ENCODE peak calls at places on chromosomes 2 and 18, in ten cellular contexts. Y, M, C, R, G, W, D, V, L and X are unnamed samples.

GRCh38 chr18:12029786-12030571 is 48.7 kb downstream of the IMPA2 start:
- DNase-seq in Y (no peak), M (no peak), C (no peak), R (no peak), G (no peak), W (no peak), D (no peak), V (no peak), L (no peak), X (no peak)

GRCh38 chr2:169916623-169917022 is 89.4 kb downstream of the UBR3 start:
- DNase-seq in Y (no peak), M (no peak), C (no peak), R (no peak), G (no peak), W (no peak), D (no peak), V (no peak), L (no peak), X (no peak)

GRCh38 chr2:191740016-191740419 is 62.1 kb downstream of the NABP1 start:
- DNase-seq in Y (no peak), M (no peak), C (no peak), R (no peak), G (no peak), W (no peak), D (no peak), V (no peak), L (no peak), X (peak; percentile 39)

GRCh38 chr2:69943000-69943840 is 18.2 kb downstream of the ASPRV1 start:
- DNase-seq in Y (peak; percentile 43), M (no peak), C (no peak), R (no peak), G (no peak), W (no peak), D (no peak), V (no peak), L (no peak), X (peak; percentile 72)

GRCh38 chr18:66553824-66554223 is 50.1 kb downstream of the CDH19 start:
- DNase-seq in Y (no peak), M (no peak), C (no peak), R (no peak), G (peak; percentile 54), W (peak; percentile 12), D (peak; percentile 18), V (no peak), L (no peak), X (peak; percentile 66)

GRCh38 chr2:26001743-26002341 is 19.5 kb upstream of the KIF3C start:
- DNase-seq in Y (peak; percentile 81), M (no peak), C (no peak), R (peak; percentile 90), G (peak; percentile 43), W (peak; percentile 77), D (peak; percentile 71), V (no peak), L (no peak), X (no peak)

GRCh38 chr2:47007221-47007825 is 91.7 kb upstream of the MCFD2 start:
- DNase-seq in Y (no peak), M (no peak), C (no peak), R (no peak), G (no peak), W (no peak), D (no peak), V (no peak), L (no peak), X (no peak)

GRCh38 chr2:36277146-36277808 is 78.3 kb upstream of the CRIM1 start:
- DNase-seq in Y (no peak), M (no peak), C (peak; percentile 77), R (no peak), G (peak; percentile 91), W (peak; percentile 45), D (peak; percentile 85), V (no peak), L (no peak), X (peak; percentile 98)

GRCh38 chr2:75523313-75524275 is 37.1 kb downstream of the EVA1A start:
- DNase-seq in Y (no peak), M (no peak), C (peak; percentile 41), R (no peak), G (peak; percentile 88), W (peak; percentile 60), D (peak; percentile 56), V (no peak), L (no peak), X (peak; percentile 95)

GRCh38 chr18:66995270-66995669 is 391.4 kb upstream of the CDH19 start:
- DNase-seq in Y (no peak), M (no peak), C (no peak), R (no peak), G (no peak), W (no peak), D (no peak), V (no peak), L (no peak), X (peak; percentile 39)

GRCh38 chr2:113872201-113872600 is 17.7 kb upstream of the ACTR3 start:
- DNase-seq in Y (no peak), M (no peak), C (no peak), R (no peak), G (peak; percentile 72), W (no peak), D (peak; percentile 34), V (no peak), L (no peak), X (no peak)

GRCh38 chr2:216791303-216791702 is 68.6 kb downstream of the TNP1 start:
- DNase-seq in Y (no peak), M (no peak), C (no peak), R (no peak), G (no peak), W (no peak), D (no peak), V (no peak), L (no peak), X (no peak)

GRCh38 chr2:216796096-216796840 is 63.6 kb downstream of the TNP1 start:
- DNase-seq in Y (no peak), M (no peak), C (no peak), R (no peak), G (no peak), W (no peak), D (no peak), V (no peak), L (no peak), X (no peak)

GRCh38 chr2:216789088-216789487 is 70.8 kb downstream of the TNP1 start:
- DNase-seq in Y (no peak), M (no peak), C (no peak), R (no peak), G (no peak), W (no peak), D (no peak), V (no peak), L (no peak), X (no peak)

GRCh38 chr2:216793386-216793785 is 66.5 kb downstream of the TNP1 start:
- DNase-seq in Y (no peak), M (no peak), C (no peak), R (no peak), G (no peak), W (no peak), D (no peak), V (no peak), L (no peak), X (no peak)

DNA sequence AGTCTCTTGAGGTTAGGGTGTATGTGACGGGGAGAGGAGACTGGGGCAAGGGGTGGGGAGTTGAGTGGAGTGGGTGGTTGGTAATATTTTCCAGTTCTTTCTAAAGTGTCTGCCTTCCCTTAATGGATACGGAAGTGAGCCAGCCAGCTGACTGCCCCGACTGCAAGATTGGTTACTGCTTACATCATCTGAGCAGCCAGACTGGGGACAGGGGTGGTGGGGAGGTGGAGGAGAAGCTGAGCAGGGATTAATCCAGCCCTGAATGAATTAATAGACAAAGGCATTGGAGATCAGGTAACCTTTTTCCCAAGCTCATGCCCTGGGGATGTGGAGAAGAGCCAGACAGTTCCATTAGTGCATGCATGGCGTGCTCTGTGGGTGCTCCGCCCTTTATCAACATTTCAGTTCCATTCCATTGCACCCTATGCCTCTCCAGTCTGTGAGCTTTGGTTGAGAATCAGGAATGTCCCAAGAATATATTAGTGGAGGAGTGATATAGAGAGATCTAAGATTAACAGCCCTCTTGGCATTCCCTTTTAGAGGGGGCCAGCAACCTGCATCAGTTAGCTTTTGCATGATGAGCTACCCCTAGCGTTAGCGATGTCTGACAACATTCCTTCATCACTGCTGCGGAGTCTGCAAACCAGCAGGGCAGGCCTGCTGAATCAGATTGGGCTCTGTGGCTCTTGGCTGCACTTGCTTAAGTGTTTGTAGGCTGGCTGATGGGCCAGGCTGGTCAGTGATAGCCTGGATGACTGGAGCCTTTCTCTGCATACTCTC is 67.5 kb downstream of the TNP1 start:
- DNase-seq in Y (no peak), M (peak; percentile 62), C (no peak), R (peak; percentile 32), G (peak; percentile 54), W (peak; percentile 40), D (peak; percentile 6), V (no peak), L (peak; percentile 70), X (peak; percentile 58)
- TF ChIP-seq CTCF in Y (no peak), M (no peak), C (peak; percentile 8), R (no peak), G (no peak), W (no peak), D (no peak), V (no peak), L (peak; percentile 45), X (peak; percentile 31)

DNA sequence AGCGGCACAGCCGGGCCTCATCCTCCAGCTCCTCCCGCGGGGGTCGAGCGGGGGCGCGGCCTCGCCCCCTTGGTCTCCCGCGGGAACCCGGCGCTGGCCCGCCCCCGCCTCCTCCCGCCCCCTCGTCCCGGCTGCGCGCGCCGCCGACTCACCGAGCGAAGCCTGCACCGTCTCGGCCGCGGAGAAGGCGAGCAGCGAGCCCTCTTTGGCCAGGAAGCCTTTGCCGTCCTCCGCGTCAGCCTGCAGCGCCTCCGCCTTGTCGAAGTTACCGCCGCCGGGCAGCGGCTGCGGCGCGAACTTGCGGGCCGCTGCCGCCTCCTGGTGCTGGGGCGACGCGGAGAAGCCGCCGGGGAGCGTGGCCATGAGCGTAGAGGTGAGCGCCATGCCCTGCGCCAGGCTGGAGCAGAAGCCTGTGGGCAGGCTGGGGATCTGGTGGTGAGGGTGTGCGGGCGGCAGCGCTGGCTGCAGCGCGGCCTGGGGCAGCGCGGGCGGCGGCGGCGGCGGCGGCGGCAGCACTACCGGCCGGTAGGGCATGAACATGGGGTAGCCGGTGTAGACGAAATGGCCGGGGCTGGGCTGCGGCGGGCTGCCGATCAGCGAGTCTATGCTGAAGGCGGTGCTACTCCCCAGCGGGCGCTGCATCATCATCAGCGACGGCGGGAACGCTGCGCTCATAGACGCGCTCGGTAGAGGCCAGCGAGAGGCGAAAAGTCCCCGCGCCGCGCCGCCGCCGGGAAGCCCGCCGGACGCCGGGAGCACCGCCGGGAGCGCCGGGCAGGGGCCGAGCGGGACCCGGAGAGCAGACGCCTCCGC is 683 bp downstream of the GBX2 start:
- DNase-seq in Y (no peak), M (peak; percentile 86), C (no peak), R (no peak), G (peak; percentile 55), W (peak; percentile 64), D (peak; percentile 59), V (no peak), L (peak; percentile 83), X (no peak)
- H3K4me3 ChIP-seq in Y (peak overlapping the region; percentile 32), M (peak overlapping the region; percentile 49), C (peak overlapping the region; percentile 32), R (no peak overlapping the region), G (peak overlapping the region; percentile 33), W (peak overlapping the region; percentile 34), D (peak overlapping the region; percentile 29), V (no peak overlapping the region), L (peak overlapping the region; percentile 60), X (peak overlapping the region; percentile 27)

GRCh38 chr2:219836647-219837177 is 209.3 kb downstream of the SLC4A3 start:
- DNase-seq in Y (no peak), M (no peak), C (no peak), R (no peak), G (peak; percentile 12), W (peak; percentile 29), D (peak; percentile 34), V (peak; percentile 14), L (peak; percentile 14), X (peak; percentile 37)
- TF ChIP-seq CTCF in Y (no peak), M (peak; percentile 23), C (peak; percentile 49), R (peak; percentile 30), G (peak; percentile 55), W (peak; percentile 41), D (peak; percentile 45), V (peak; percentile 69), L (peak; percentile 32), X (peak; percentile 15)

GRCh38 chr2:23351388-23352141 is 33.4 kb upstream of the KLHL29 start:
- DNase-seq in Y (peak; percentile 61), M (peak; percentile 88), C (peak; percentile 30), R (peak; percentile 81), G (peak; percentile 70), W (peak; percentile 95), D (peak; percentile 85), V (peak; percentile 18), L (peak; percentile 94), X (peak; percentile 49)
- H3K4me3 ChIP-seq in Y (no peak overlapping the region), M (no peak overlapping the region), C (no peak overlapping the region), R (no peak overlapping the region), G (no peak overlapping the region), W (no peak overlapping the region), D (no peak overlapping the region), V (no peak overlapping the region), L (no peak overlapping the region), X (no peak overlapping the region)